ENCODE peak calls at places on chromosomes 13 and 19, in ten cellular contexts. O is naive thymus-derived CD8-positive, alpha-beta T cell; Z is AG10803; C is AG20443; K is left lobe of liver; X is MCF 10A; Q is keratinocyte; R is left lung; G is right atrium auricular region; I is GOT3. B is an unnamed sample.

GRCh38 chr19:2416321-2417097 is 10.9 kb downstream of the TIMM13 start:
- DNase-seq in O (no peak), Z (no peak), C (no peak), K (no peak), X (no peak), Q (no peak), R (no peak), G (no peak), I (no peak), B (peak)

GRCh38 chr13:60143775-60144174 is 20.0 kb downstream of the DIAPH3 start:
- DNase-seq in O (no peak), Z (no peak), C (no peak), K (no peak), X (no peak), Q (no peak), R (no peak), G (no peak), I (no peak), B (no peak)

GRCh38 chr19:33467851-33468250 is 53.7 kb downstream of the PEPD start:
- DNase-seq in O (no peak), Z (no peak), C (no peak), K (peak), X (no peak), Q (no peak), R (peak), G (no peak), I (no peak), B (peak)

GRCh38 chr13:113123226-113124150 is 889 bp downstream of the F10 start:
- DNase-seq in O (no peak), Z (no peak), C (peak), K (peak), X (no peak), Q (no peak), R (no peak), G (no peak), I (no peak), B (peak)

GRCh38 chr19:4352701-4353121 is 9.3 kb downstream of the MPND start:
- DNase-seq in O (peak), Z (peak), C (peak), K (no peak), X (peak), Q (no peak), R (no peak), G (no peak), I (no peak), B (peak)

GRCh38 chr13:38872693-38873092 is 117.9 kb downstream of the STOML3 start:
- DNase-seq in O (peak), Z (peak), C (peak), K (no peak), X (peak), Q (no peak), R (no peak), G (no peak), I (no peak), B (no peak)

GRCh38 chr13:42348576-42348975 is 76.6 kb downstream of the AKAP11 start:
- DNase-seq in O (no peak), Z (no peak), C (no peak), K (no peak), X (no peak), Q (no peak), R (no peak), G (no peak), I (no peak), B (no peak)

GRCh38 chr19:46718934-46719551 is 2.1 kb upstream of the PRKD2 start:
- DNase-seq in O (no peak), Z (no peak), C (no peak), K (no peak), X (no peak), Q (no peak), R (peak), G (no peak), I (no peak), B (peak)

GRCh38 chr13:114132419-114133121 is at the start of gene RASA3:
- DNase-seq in O (peak), Z (peak), C (peak), K (peak), X (peak), Q (no peak), R (peak), G (no peak), I (no peak), B (peak)

GRCh38 chr13:36026556-36026955 is 104.6 kb downstream of the DCLK1 start:
- DNase-seq in O (no peak), Z (no peak), C (no peak), K (no peak), X (no peak), Q (no peak), R (no peak), G (no peak), I (no peak), B (no peak)

GRCh38 chr13:92896842-92897241 is 329.8 kb upstream of the GPC6 start:
- DNase-seq in O (no peak), Z (peak), C (no peak), K (no peak), X (peak), Q (no peak), R (no peak), G (no peak), I (no peak), B (no peak)

GRCh38 chr13:51829236-51829899 is 15.6 kb downstream of the TMEM272 start:
- DNase-seq in O (no peak), Z (no peak), C (no peak), K (no peak), X (no peak), Q (no peak), R (no peak), G (no peak), I (no peak), B (no peak)

B was measured in osteoblast.